ENCODE peak calls at places on chromosomes 4 and X, in six cellular contexts. One of them, this sample, is unnamed.

GRCh38 chrX:136910565-136911040 is 30.1 kb upstream of the RBMX start:
- DNase-seq in NB4: no peak
- DNase-seq in sigmoid colon: no peak
- DNase-seq in upper lobe of left lung: no peak
- DNase-seq in A673: no peak
- DNase-seq in adrenal gland: no peak
- DNase-seq in this sample: no peak

GRCh38 chrX:19875051-19875432 is 12.4 kb downstream of the SH3KBP1 start:
- DNase-seq in NB4: peak; percentile 97
- DNase-seq in sigmoid colon: no peak
- DNase-seq in upper lobe of left lung: no peak
- DNase-seq in A673: no peak
- DNase-seq in adrenal gland: no peak
- DNase-seq in this sample: no peak

GRCh38 chrX:106692425-106693075 is 34.0 kb upstream of the RNF128 start:
- DNase-seq in NB4: no peak
- DNase-seq in sigmoid colon: no peak
- DNase-seq in upper lobe of left lung: no peak
- DNase-seq in A673: no peak
- DNase-seq in adrenal gland: no peak
- DNase-seq in this sample: no peak

GRCh38 chr4:142293536-142293935 is 552.6 kb downstream of the INPP4B start:
- DNase-seq in NB4: no peak
- DNase-seq in sigmoid colon: no peak
- DNase-seq in upper lobe of left lung: no peak
- DNase-seq in A673: no peak
- DNase-seq in adrenal gland: no peak
- DNase-seq in this sample: no peak

GRCh38 chrX:67961516-67961915 is 417.7 kb downstream of the AR start:
- DNase-seq in NB4: no peak
- DNase-seq in sigmoid colon: no peak
- DNase-seq in upper lobe of left lung: no peak
- DNase-seq in A673: no peak
- DNase-seq in adrenal gland: no peak
- DNase-seq in this sample: no peak

GRCh38 chr4:154973636-154974035 is 192.6 kb downstream of the RBM46 start:
- DNase-seq in NB4: no peak
- DNase-seq in sigmoid colon: no peak
- DNase-seq in upper lobe of left lung: no peak
- DNase-seq in A673: no peak
- DNase-seq in adrenal gland: no peak
- DNase-seq in this sample: no peak

GRCh38 chr4:40316782-40317635 is 18.1 kb upstream of the CHRNA9 start:
- DNase-seq in NB4: peak; percentile 95
- DNase-seq in sigmoid colon: peak; percentile 73
- DNase-seq in upper lobe of left lung: peak; percentile 60
- DNase-seq in A673: peak; percentile 95
- DNase-seq in adrenal gland: peak; percentile 77
- DNase-seq in this sample: peak; percentile 39

GRCh38 chrX:16765618-16766017 is 20.6 kb upstream of the TXLNG start:
- DNase-seq in NB4: no peak
- DNase-seq in sigmoid colon: no peak
- DNase-seq in upper lobe of left lung: no peak
- DNase-seq in A673: no peak
- DNase-seq in adrenal gland: no peak
- DNase-seq in this sample: no peak

GRCh38 chr4:73727685-73728084 is 12.7 kb upstream of the CXCL8 start:
- DNase-seq in NB4: no peak
- DNase-seq in sigmoid colon: no peak
- DNase-seq in upper lobe of left lung: peak; percentile 87
- DNase-seq in A673: no peak
- DNase-seq in adrenal gland: no peak
- DNase-seq in this sample: no peak

GRCh38 chr4:113106076-113106475 is 56.6 kb downstream of the ANK2 start:
- DNase-seq in NB4: peak; percentile 16
- DNase-seq in sigmoid colon: no peak
- DNase-seq in upper lobe of left lung: no peak
- DNase-seq in A673: peak; percentile 60
- DNase-seq in adrenal gland: no peak
- DNase-seq in this sample: peak; percentile 11
- TF ChIP-seq CTCF in NB4: no peak
- TF ChIP-seq CTCF in sigmoid colon: peak; percentile 21
- TF ChIP-seq CTCF in upper lobe of left lung: peak; percentile 26
- TF ChIP-seq CTCF in A673: peak; percentile 51
- TF ChIP-seq CTCF in adrenal gland: peak; percentile 55
- TF ChIP-seq CTCF in this sample: peak; percentile 60

GRCh38 chrX:38662640-38663039 is 101.3 kb downstream of the TSPAN7 start:
- DNase-seq in NB4: no peak
- DNase-seq in sigmoid colon: no peak
- DNase-seq in upper lobe of left lung: no peak
- DNase-seq in A673: no peak
- DNase-seq in adrenal gland: no peak
- DNase-seq in this sample: no peak

GRCh38 chrX:38661561-38661960 is 100.2 kb downstream of the TSPAN7 start:
- DNase-seq in NB4: no peak
- DNase-seq in sigmoid colon: no peak
- DNase-seq in upper lobe of left lung: no peak
- DNase-seq in A673: no peak
- DNase-seq in adrenal gland: no peak
- DNase-seq in this sample: no peak

GRCh38 chrX:38657562-38657961 is 96.2 kb downstream of the TSPAN7 start:
- DNase-seq in NB4: no peak
- DNase-seq in sigmoid colon: no peak
- DNase-seq in upper lobe of left lung: no peak
- DNase-seq in A673: no peak
- DNase-seq in adrenal gland: no peak
- DNase-seq in this sample: no peak

GRCh38 chrX:38664285-38664684 is 102.9 kb downstream of the TSPAN7 start:
- DNase-seq in NB4: peak; percentile 25
- DNase-seq in sigmoid colon: no peak
- DNase-seq in upper lobe of left lung: no peak
- DNase-seq in A673: peak; percentile 52
- DNase-seq in adrenal gland: no peak
- DNase-seq in this sample: peak; percentile 23

DNA sequence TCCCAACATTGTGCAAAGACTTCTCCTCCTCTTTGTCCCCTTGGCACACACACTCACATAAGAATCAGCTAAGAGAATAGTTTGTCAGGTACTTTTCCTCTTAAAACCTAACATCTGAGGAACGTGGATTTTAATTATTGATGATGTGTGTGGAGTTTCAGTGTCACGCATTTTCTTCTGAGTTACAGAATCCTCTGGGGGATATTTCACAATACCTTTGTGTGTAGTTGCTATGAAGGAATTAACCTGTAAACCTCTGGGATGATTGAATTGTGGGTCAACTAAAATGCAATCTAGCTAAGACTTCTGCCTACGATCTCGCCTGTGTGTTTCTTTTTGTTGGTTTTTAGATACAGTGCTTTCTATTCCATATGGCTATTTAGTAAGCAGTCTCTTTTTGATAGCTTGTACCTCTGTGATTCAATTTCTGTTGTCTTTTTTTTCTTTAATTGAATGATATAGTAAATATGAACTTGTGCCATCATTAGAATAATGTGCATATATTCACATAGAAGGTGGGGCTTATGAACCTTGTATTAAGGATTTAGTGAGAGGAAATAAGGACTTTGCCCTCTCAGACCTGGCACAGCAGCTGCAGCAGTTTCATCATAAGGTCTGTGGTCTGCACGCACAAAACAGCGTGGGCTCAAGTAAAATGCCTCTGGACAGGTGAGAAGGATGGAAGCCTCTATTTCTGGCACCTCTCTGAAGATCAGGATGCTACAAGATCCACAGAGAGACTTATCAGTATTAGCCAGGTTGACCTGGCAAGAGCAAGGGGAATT is 99.2 kb downstream of the TSPAN7 start:
- DNase-seq in NB4: no peak
- DNase-seq in sigmoid colon: no peak
- DNase-seq in upper lobe of left lung: no peak
- DNase-seq in A673: no peak
- DNase-seq in adrenal gland: no peak
- DNase-seq in this sample: no peak
- H3K4me3 ChIP-seq in NB4: no peak overlapping the region
- H3K4me3 ChIP-seq in sigmoid colon: no peak overlapping the region
- H3K4me3 ChIP-seq in upper lobe of left lung: no peak overlapping the region
- H3K4me3 ChIP-seq in A673: no peak overlapping the region
- H3K4me3 ChIP-seq in adrenal gland: no peak overlapping the region
- H3K4me3 ChIP-seq in this sample: no peak overlapping the region

DNA sequence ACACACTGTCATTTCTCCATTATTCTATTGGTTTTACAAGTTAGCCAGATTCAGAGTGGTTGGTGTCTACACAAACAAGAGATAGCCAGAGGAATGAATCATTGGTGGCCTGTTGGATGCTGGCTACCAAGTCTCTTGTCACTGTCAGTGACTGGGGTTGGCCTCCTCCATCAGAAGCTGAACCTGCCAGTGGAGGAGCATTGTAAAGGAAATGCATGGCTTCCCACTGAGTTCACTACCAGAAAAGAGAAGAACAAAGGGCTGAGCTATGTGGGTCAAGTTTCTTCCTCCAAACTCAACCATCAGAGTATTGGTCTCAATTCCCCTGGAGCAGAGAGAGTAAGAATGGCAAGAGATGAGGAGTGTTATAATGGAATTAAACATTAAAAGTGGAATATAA is 26.5 kb upstream of the ANKRD50 start:
- DNase-seq in NB4: no peak
- DNase-seq in sigmoid colon: no peak
- DNase-seq in upper lobe of left lung: no peak
- DNase-seq in A673: no peak
- DNase-seq in adrenal gland: no peak
- DNase-seq in this sample: no peak
- TF ChIP-seq CTCF in NB4: no peak
- TF ChIP-seq CTCF in sigmoid colon: no peak
- TF ChIP-seq CTCF in upper lobe of left lung: no peak
- TF ChIP-seq CTCF in A673: no peak
- TF ChIP-seq CTCF in adrenal gland: no peak
- TF ChIP-seq CTCF in this sample: no peak

DNA sequence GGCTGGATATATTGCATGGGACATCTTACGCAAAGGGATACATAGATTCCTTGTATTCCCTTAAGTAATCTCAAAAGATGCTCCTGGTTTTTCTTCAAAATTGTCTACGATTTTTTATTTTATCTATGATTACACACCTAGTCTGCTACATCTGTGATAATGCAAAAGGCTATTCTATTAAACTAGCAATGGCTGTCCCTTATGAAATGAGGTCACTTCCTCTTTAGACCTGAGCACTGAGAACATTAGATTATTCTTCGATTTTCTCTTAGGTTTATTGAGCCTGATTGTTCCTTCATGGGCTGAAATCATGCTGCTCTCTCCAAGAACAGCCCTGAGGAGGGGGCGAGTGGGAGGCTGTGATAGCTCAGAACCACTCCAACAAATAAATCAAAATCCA is 126.8 kb upstream of the ENPP6 start:
- DNase-seq in NB4: peak; percentile 14
- DNase-seq in sigmoid colon: no peak
- DNase-seq in upper lobe of left lung: no peak
- DNase-seq in A673: no peak
- DNase-seq in adrenal gland: no peak
- DNase-seq in this sample: no peak
- H3K4me3 ChIP-seq in NB4: no peak overlapping the region
- H3K4me3 ChIP-seq in sigmoid colon: no peak overlapping the region
- H3K4me3 ChIP-seq in upper lobe of left lung: no peak overlapping the region
- H3K4me3 ChIP-seq in A673: no peak overlapping the region
- H3K4me3 ChIP-seq in adrenal gland: no peak overlapping the region
- H3K4me3 ChIP-seq in this sample: no peak overlapping the region

This sample was measured in LNCaP clone FGC.